ENCODE peak calls at places on chromosomes 7 and 10, in nine cellular contexts. B, G, K, L, M, R, Q, H and U are unnamed samples.

GRCh38 chr10:132254841-132255240 is 52.9 kb downstream of the STK32C start:
- DNase-seq in R (no peak), H (no peak), B (no peak), G (no peak), L (no peak), M (no peak), Q (no peak), K (no peak), U (no peak)

GRCh38 chr7:136018104-136018503 is 40.9 kb upstream of the MTPN start:
- DNase-seq in G (no peak), H (no peak), K (no peak), B (no peak), M (no peak), R (no peak), L (no peak), Q (no peak), U (no peak)

GRCh38 chr7:131103997-131104396 is 223.7 kb upstream of the MKLN1 start:
- DNase-seq in M (no peak), H (peak; percentile 73), B (no peak), L (peak; percentile 62), G (no peak), K (no peak), Q (no peak), R (peak; percentile 30), U (no peak)

GRCh38 chr10:60649485-60650271 is 128.6 kb upstream of the CDK1 start:
- DNase-seq in Q (no peak), L (no peak), G (no peak), K (no peak), B (no peak), M (no peak), R (no peak), H (no peak), U (no peak)

GRCh38 chr7:158607563-158607962 is 19.9 kb upstream of the PTPRN2 start:
- DNase-seq in B (no peak), G (no peak), L (no peak), H (no peak), K (no peak), R (no peak), Q (no peak), M (no peak), U (no peak)

GRCh38 chr10:60389413-60390009 is at the start of gene ANK3:
- DNase-seq in L (no peak), H (no peak), Q (no peak), K (no peak), R (no peak), B (no peak), M (no peak), G (no peak), U (no peak)

GRCh38 chr10:132743925-132744490 is 41.9 kb downstream of the NKX6-2 start:
- DNase-seq in M (no peak), B (no peak), H (no peak), K (no peak), Q (no peak), L (no peak), R (no peak), G (no peak), U (no peak)

GRCh38 chr7:155198901-155199845 is 98.5 kb upstream of the INSIG1 start:
- DNase-seq in R (peak; percentile 94), L (no peak), G (no peak), Q (peak; percentile 80), M (no peak), B (no peak), H (no peak), K (no peak), U (no peak)

GRCh38 chr7:130490888-130491771 is 755 bp upstream of the MEST start:
- DNase-seq in K (no peak), Q (peak; percentile 64), H (no peak), R (no peak), B (peak; percentile 51), G (no peak), L (no peak), M (peak; percentile 59), U (no peak)

GRCh38 chr10:983401-983800 is 4.8 kb upstream of the GTPBP4 start:
- DNase-seq in B (no peak), R (no peak), K (no peak), Q (no peak), G (no peak), M (peak; percentile 22), L (no peak), H (no peak), U (no peak)

GRCh38 chr10:35462491-35462934 is 126.2 kb downstream of the CCNY start:
- DNase-seq in Q (no peak), M (peak; percentile 84), R (no peak), H (no peak), G (no peak), K (no peak), B (no peak), L (no peak), U (no peak)

GRCh38 chr7:126411821-126412383 is 840.8 kb downstream of the GRM8 start:
- DNase-seq in G (no peak), L (no peak), R (no peak), M (no peak), H (no peak), K (no peak), Q (no peak), B (no peak), U (no peak)

GRCh38 chr10:91683976-91684375 is 51.1 kb upstream of the PPP1R3C start:
- DNase-seq in H (no peak), G (no peak), K (no peak), M (no peak), R (peak; percentile 94), L (peak; percentile 51), Q (no peak), B (no peak), U (peak; percentile 70)

GRCh38 chr7:120412139-120412538 is 139.2 kb downstream of the KCND2 start:
- DNase-seq in B (no peak), M (no peak), G (no peak), Q (no peak), L (no peak), R (no peak), K (no peak), H (no peak), U (no peak)

GRCh38 chr10:114342976-114343375 is 61.3 kb downstream of the AFAP1L2 start:
- DNase-seq in M (no peak), K (no peak), B (no peak), G (no peak), H (no peak), R (no peak), L (no peak), Q (no peak), U (no peak)

GRCh38 chr7:140591178-140591902 is 49.3 kb downstream of the DENND2A start:
- DNase-seq in L (no peak), R (no peak), H (no peak), B (no peak), Q (no peak), G (no peak), K (no peak), M (no peak), U (no peak)

GRCh38 chr10:89384474-89385324 is 6.8 kb downstream of the IFIT1B start:
- DNase-seq in R (no peak), H (no peak), L (no peak), K (no peak), G (no peak), M (no peak), Q (no peak), B (no peak), U (no peak)